ENCODE peak calls at places on chromosomes 11 and 22, in four cellular contexts. L, M, V and N are unnamed samples.

GRCh38 chr22:35578836-35579575 is 38.1 kb downstream of the MB start:
- DNase-seq in L (no peak), M (no peak), V (no peak), N (no peak)

GRCh38 chr11:42239102-42239501 is 779.6 kb upstream of the LRRC4C start:
- DNase-seq in L (no peak), M (peak), V (no peak), N (no peak)

GRCh38 chr11:109203176-109203575 is 218.8 kb upstream of the C11orf87 start:
- DNase-seq in L (no peak), M (no peak), V (no peak), N (no peak)

GRCh38 chr22:29485448-29485847 is 5.4 kb downstream of the NEFH start:
- DNase-seq in L (no peak), M (no peak), V (no peak), N (no peak)

GRCh38 chr11:118921121-118921928 is 4.4 kb downstream of the BCL9L start:
- DNase-seq in L (peak), M (peak), V (no peak), N (no peak)

GRCh38 chr11:6855971-6856542 is 6.8 kb upstream of the OR10A2 start:
- DNase-seq in L (peak), M (no peak), V (no peak), N (no peak)

GRCh38 chr22:44648085-44648820 is 53.8 kb upstream of the PRR5 start:
- DNase-seq in L (peak), M (peak), V (no peak), N (no peak)

GRCh38 chr11:117970400-117971024 is 15.7 kb upstream of the IL10RA start:
- DNase-seq in L (peak), M (no peak), V (no peak), N (no peak)

GRCh38 chr11:45143494-45143893 is 2.9 kb upstream of the PRDM11 start:
- DNase-seq in L (no peak), M (no peak), V (no peak), N (no peak)

GRCh38 chr11:12893787-12894672 is 115.1 kb upstream of the RASSF10 start:
- DNase-seq in L (peak), M (peak), V (peak), N (peak)

GRCh38 chr22:23216331-23217170 is 36.2 kb downstream of the BCR start:
- DNase-seq in L (no peak), M (no peak), V (peak), N (peak)

GRCh38 chr22:36234919-36235318 is 4.4 kb downstream of the APOL2 start:
- DNase-seq in L (no peak), M (no peak), V (no peak), N (no peak)

GRCh38 chr11:130877532-130877931 is 38.7 kb downstream of the SNX19 start:
- DNase-seq in L (no peak), M (no peak), V (no peak), N (no peak)

GRCh38 chr11:41201156-41201555 is 258.3 kb downstream of the LRRC4C start:
- DNase-seq in L (peak), M (no peak), V (no peak), N (no peak)

GRCh38 chr22:45889093-45889538 is 87.8 kb downstream of the WNT7B start:
- DNase-seq in L (no peak), M (no peak), V (no peak), N (no peak)

GRCh38 chr11:17388609-17389204 is at the start of gene KCNJ11:
- DNase-seq in L (no peak), M (no peak), V (no peak), N (no peak)

GRCh38 chr11:124662111-124662510 is 11.4 kb downstream of the SIAE start:
- DNase-seq in L (no peak), M (no peak), V (no peak), N (no peak)

GRCh38 chr11:119729581-119730346 is 764 bp upstream of the NECTIN1 start:
- DNase-seq in L (peak), M (peak), V (no peak), N (no peak)

GRCh38 chr11:110295086-110295485 is 1.3 kb downstream of the RDX start:
- DNase-seq in L (no peak), M (no peak), V (no peak), N (no peak)

GRCh38 chr11:126920833-126921232 is 79.7 kb downstream of the KIRREL3 start:
- DNase-seq in L (no peak), M (no peak), V (no peak), N (no peak)